ENCODE peak calls at places on chromosome 18, in ten cellular contexts. E, U, A, Y, C, Q, P, W, B and Z are unnamed samples.

GRCh38 chr18:9731380-9731779 is 23.3 kb downstream of the RAB31 start:
- DNase-seq in E (peak; percentile 98), U (no peak), A (no peak), Y (peak; percentile 75), C (no peak), Q (peak; percentile 88), P (no peak), W (no peak), B (peak; percentile 70), Z (no peak)

GRCh38 chr18:8951491-8951890 is 151.0 kb upstream of the NDUFV2 start:
- DNase-seq in E (no peak), U (no peak), A (no peak), Y (no peak), C (no peak), Q (no peak), P (no peak), W (no peak), B (no peak), Z (peak; percentile 57)

GRCh38 chr18:70981400-70982140 is 692.7 kb downstream of the SOCS6 start:
- DNase-seq in E (no peak), U (no peak), A (no peak), Y (no peak), C (no peak), Q (no peak), P (no peak), W (no peak), B (no peak), Z (no peak)

GRCh38 chr18:5806860-5807259 is 88.5 kb downstream of the TMEM200C start:
- DNase-seq in E (no peak), U (no peak), A (no peak), Y (no peak), C (no peak), Q (no peak), P (no peak), W (no peak), B (no peak), Z (no peak)

GRCh38 chr18:48879008-48879431 is 71.7 kb downstream of the SMAD7 start:
- DNase-seq in E (no peak), U (no peak), A (no peak), Y (no peak), C (no peak), Q (no peak), P (no peak), W (no peak), B (no peak), Z (no peak)

GRCh38 chr18:58536187-58536516 is 92.7 kb downstream of the ALPK2 start:
- DNase-seq in E (no peak), U (no peak), A (no peak), Y (no peak), C (no peak), Q (no peak), P (no peak), W (no peak), B (no peak), Z (no peak)

GRCh38 chr18:48418409-48419267 is 9.5 kb upstream of the ZBTB7C start:
- DNase-seq in E (no peak), U (no peak), A (no peak), Y (no peak), C (no peak), Q (no peak), P (no peak), W (no peak), B (no peak), Z (no peak)

GRCh38 chr18:35406666-35407065 is 29.5 kb upstream of the ZNF396 start:
- DNase-seq in E (no peak), U (peak; percentile 26), A (no peak), Y (no peak), C (no peak), Q (no peak), P (no peak), W (no peak), B (peak; percentile 6), Z (no peak)

GRCh38 chr18:77198663-77199062 is 51.0 kb upstream of the GALR1 start:
- DNase-seq in E (no peak), U (no peak), A (no peak), Y (no peak), C (no peak), Q (no peak), P (no peak), W (no peak), B (no peak), Z (no peak)

GRCh38 chr18:3060667-3061580 is 48.0 kb upstream of the LPIN2 start:
- DNase-seq in E (no peak), U (no peak), A (peak; percentile 66), Y (no peak), C (no peak), Q (no peak), P (no peak), W (no peak), B (no peak), Z (peak; percentile 17)

GRCh38 chr18:57780318-57781127 is 22.6 kb downstream of the ATP8B1 start:
- DNase-seq in E (peak; percentile 71), U (no peak), A (no peak), Y (peak; percentile 75), C (no peak), Q (peak; percentile 77), P (no peak), W (no peak), B (peak; percentile 77), Z (no peak)

GRCh38 chr18:48887905-48888531 is 62.7 kb downstream of the SMAD7 start:
- DNase-seq in E (no peak), U (no peak), A (no peak), Y (no peak), C (no peak), Q (no peak), P (peak; percentile 28), W (no peak), B (no peak), Z (no peak)

GRCh38 chr18:48659188-48660009 is 120.6 kb downstream of the CTIF start:
- DNase-seq in E (no peak), U (no peak), A (no peak), Y (no peak), C (no peak), Q (no peak), P (no peak), W (no peak), B (no peak), Z (no peak)

GRCh38 chr18:46290440-46291020 is 186.3 kb downstream of the HAUS1 start:
- DNase-seq in E (no peak), U (no peak), A (no peak), Y (no peak), C (no peak), Q (no peak), P (no peak), W (no peak), B (no peak), Z (no peak)